ENCODE peak calls at places on chromosomes 1 and 21, in four cellular contexts. X, L, C and W are unnamed samples.

GRCh38 chr1:153506831-153507413 is 28.9 kb downstream of the S100A6 start:
- DNase-seq in C (no peak), L (peak), X (no peak), W (peak)

GRCh38 chr1:212903664-212904063 is 45.6 kb downstream of the FLVCR1 start:
- DNase-seq in C (no peak), L (no peak), X (no peak), W (no peak)

GRCh38 chr1:11042995-11043874 is 3.8 kb downstream of the MASP2 start:
- DNase-seq in C (no peak), L (no peak), X (no peak), W (no peak)

GRCh38 chr21:33947451-33948095 is 32.0 kb upstream of the ATP5PO start:
- DNase-seq in X (no peak), C (peak), L (peak), W (peak)

GRCh38 chr21:33199516-33200217 is 30.1 kb upstream of the IFNAR2 start:
- DNase-seq in L (peak), X (peak), C (no peak), W (peak)

GRCh38 chr1:154849645-154850131 is 20.4 kb downstream of the KCNN3 start:
- DNase-seq in X (no peak), L (no peak), C (no peak), W (no peak)

GRCh38 chr1:203328714-203329122 is 22.2 kb downstream of the FMOD start:
- DNase-seq in C (no peak), X (peak), L (peak), W (peak)

GRCh38 chr1:12170263-12170671 is 3.5 kb downstream of the TNFRSF1B start:
- DNase-seq in L (no peak), C (no peak), X (no peak), W (peak)

GRCh38 chr1:201042663-201043461 is 19.3 kb upstream of the KIF21B start:
- DNase-seq in X (peak), L (no peak), C (no peak), W (peak)

GRCh38 chr1:25037174-25038074 is 107.3 kb upstream of the RUNX3 start:
- DNase-seq in L (no peak), C (no peak), X (peak), W (peak)

GRCh38 chr21:42315296-42315891 is at the start of gene TFF3:
- DNase-seq in X (no peak), L (peak), C (no peak), W (peak)

GRCh38 chr1:207847116-207847515 is 63.8 kb downstream of the CD34 start:
- DNase-seq in X (no peak), C (no peak), L (no peak), W (no peak)

GRCh38 chr1:195733826-195734225 is 874.4 kb downstream of the KCNT2 start:
- DNase-seq in L (no peak), C (no peak), X (peak), W (peak)

GRCh38 chr1:184143449-184143848 is 91.9 kb downstream of the TSEN15 start:
- DNase-seq in L (no peak), X (peak), C (no peak), W (no peak)

GRCh38 chr1:79079770-79080169 is 73.2 kb upstream of the ADGRL4 start:
- DNase-seq in X (peak), C (no peak), L (no peak), W (no peak)

GRCh38 chr1:218671573-218671972 is 326.4 kb downstream of the TGFB2 start:
- DNase-seq in C (no peak), L (no peak), X (no peak), W (no peak)

GRCh38 chr1:220884109-220884980 is 5.1 kb downstream of the HLX start:
- DNase-seq in C (no peak), X (no peak), L (no peak), W (no peak)

GRCh38 chr1:236083650-236084385 is 18.9 kb upstream of the NID1 start:
- DNase-seq in X (no peak), L (no peak), C (no peak), W (no peak)

GRCh38 chr1:243667591-243667990 is 182.5 kb downstream of the AKT3 start:
- DNase-seq in L (no peak), C (no peak), X (no peak), W (no peak)

GRCh38 chr1:183365093-183365492 is 53.1 kb downstream of the NMNAT2 start:
- DNase-seq in C (no peak), L (no peak), X (no peak), W (no peak)

GRCh38 chr1:18611311-18611710 is 19.3 kb upstream of the PAX7 start:
- DNase-seq in C (no peak), X (no peak), L (no peak), W (no peak)

GRCh38 chr1:166978795-166979194 is 3.5 kb upstream of the ILDR2 start:
- DNase-seq in C (no peak), X (no peak), L (no peak), W (no peak)

GRCh38 chr1:159076753-159077656 is at the start of gene AIM2:
- DNase-seq in C (peak), X (no peak), L (peak), W (peak)

GRCh38 chr1:3685229-3685628 is 32.9 kb downstream of the TP73 start:
- DNase-seq in X (no peak), L (no peak), C (no peak), W (no peak)

GRCh38 chr1:192951961-192952460 is 107.1 kb downstream of the UCHL5 start:
- DNase-seq in C (no peak), X (no peak), L (peak), W (no peak)

GRCh38 chr1:173330149-173330951 is 123.2 kb upstream of the TNFSF4 start:
- DNase-seq in X (no peak), L (no peak), C (no peak), W (no peak)

GRCh38 chr21:45888361-45889009 is 93.1 kb upstream of the COL6A1 start:
- DNase-seq in L (no peak), X (no peak), C (no peak), W (no peak)